ENCODE peak calls at places on chromosome 20, in four cellular contexts. R, L, D and Z are unnamed samples. For H3K4me1, the result is how much of the 10 kb centered on the place peaks cover.

GRCh38 chr20:22453244-22454080 is 130.9 kb downstream of the FOXA2 start:
- DNase-seq in R (no peak), L (no peak), D (no peak), Z (no peak)

GRCh38 chr20:50645253-50646068 is 45.9 kb downstream of the RIPOR3 start:
- DNase-seq in L (peak), D (peak), R (no peak), Z (peak)

GRCh38 chr20:24668384-24668702 is 198.9 kb downstream of the SYNDIG1 start:
- DNase-seq in D (no peak), R (no peak), L (no peak), Z (no peak)

GRCh38 chr20:50574586-50574985 is 64.4 kb downstream of the PTPN1 start:
- DNase-seq in R (no peak), D (no peak), L (no peak), Z (no peak)

GRCh38 chr20:39968495-39968894 is 720.5 kb downstream of the MAFB start:
- DNase-seq in R (no peak), D (no peak), L (no peak), Z (no peak)

GRCh38 chr20:64116016-64116415 is 8.7 kb upstream of the NPBWR2 start:
- DNase-seq in R (no peak), L (no peak), D (no peak), Z (peak)

GRCh38 chr20:44959082-44959895 is 908 bp downstream of the TOMM34 start:
- DNase-seq in D (no peak), L (peak), R (no peak), Z (no peak)

GRCh38 chr20:13755809-13756208 is 28.9 kb downstream of the ESF1 start:
- DNase-seq in R (no peak), L (no peak), D (no peak), Z (no peak)

GRCh38 chr20:51697119-51697826 is 70.9 kb downstream of the ATP9A start:
- DNase-seq in D (no peak), R (no peak), L (peak), Z (no peak)

GRCh38 chr20:35269055-35269781 is 8.7 kb downstream of the MMP24OS start:
- DNase-seq in L (peak), R (no peak), D (peak), Z (peak)

GRCh38 chr20:14142171-14142570 is 146.9 kb downstream of the MACROD2 start:
- DNase-seq in L (peak), D (peak), R (no peak), Z (no peak)

GRCh38 chr20:35329435-35330139 is 37.4 kb upstream of the FAM83C start:
- DNase-seq in R (no peak), D (no peak), L (peak), Z (no peak)

GRCh38 chr20:7974785-7975435 is 34.7 kb upstream of the HAO1 start:
- DNase-seq in D (no peak), R (no peak), L (no peak), Z (no peak)
- H3K4me1 ChIP-seq in D (under half), R (under half), L (under half), Z (under half)

DNA sequence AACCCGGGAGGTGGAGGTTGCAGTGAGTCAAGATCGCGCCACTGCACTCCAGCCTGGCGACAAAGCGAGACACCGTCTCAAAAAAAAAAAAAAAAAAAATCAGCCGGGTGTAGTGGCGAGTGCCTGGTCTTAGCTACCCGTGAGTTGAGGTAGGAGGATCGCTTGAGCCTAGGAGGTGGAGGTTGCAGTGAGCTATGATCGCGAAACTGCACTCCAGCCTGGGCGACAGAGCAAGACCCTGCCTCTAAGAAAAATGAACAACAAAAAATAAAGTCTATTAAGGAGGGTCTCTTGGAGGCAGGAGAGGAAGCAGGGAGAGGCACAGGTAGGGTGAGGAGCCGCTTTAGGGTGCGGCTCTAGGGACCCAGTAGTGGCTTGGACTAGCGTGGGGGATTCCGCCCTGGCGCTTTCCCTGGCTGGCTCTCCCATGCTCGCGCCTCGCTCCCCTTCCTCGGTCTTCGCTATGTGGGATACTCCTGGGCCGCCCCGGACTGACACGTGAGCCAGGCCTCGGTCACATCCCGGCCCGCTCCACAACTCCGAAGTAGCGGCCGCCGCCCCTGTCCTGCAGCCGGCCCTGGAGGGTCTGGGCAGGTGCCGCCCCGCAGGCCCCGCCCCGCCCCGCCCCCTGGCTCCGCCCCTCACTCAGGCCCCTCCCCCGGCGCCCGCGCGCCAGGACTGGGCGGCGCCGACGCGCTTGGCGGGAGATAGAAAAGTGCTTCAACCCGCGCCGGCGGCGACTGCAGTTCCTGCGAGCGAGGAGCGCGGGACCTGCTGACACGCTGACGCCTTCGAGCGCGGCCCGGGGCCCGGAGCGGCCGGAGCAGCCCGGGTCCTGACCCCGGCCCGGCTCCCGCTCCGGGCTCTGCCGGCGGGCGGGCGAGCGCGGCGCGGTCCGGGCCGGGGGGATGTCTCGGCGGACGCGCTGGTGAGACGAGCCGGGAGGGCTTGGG is at the start of gene MYBL2:
- DNase-seq in R (peak), D (peak), L (peak), Z (no peak)
- TF ChIP-seq POLR2A in R (no peak), D (no peak), L (no peak), Z (no peak)

DNA sequence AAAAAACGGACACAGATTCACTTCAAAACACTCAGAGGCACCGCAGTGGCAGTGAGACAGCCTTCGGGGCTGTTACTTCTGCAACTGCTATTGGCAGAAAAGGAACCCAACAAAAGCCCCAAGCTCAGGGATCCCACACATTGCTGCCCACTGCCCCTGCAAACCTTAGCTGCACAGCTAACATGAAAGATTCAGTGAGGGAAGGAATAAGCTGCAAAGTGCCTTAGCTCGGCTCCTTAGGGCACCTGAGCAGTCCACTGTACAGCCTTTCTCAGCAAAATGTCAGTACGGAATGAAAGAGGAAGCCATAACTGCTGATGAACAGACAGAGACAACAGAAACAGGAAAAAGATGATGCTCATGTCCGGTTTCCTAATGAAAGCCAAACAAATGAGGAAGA is 179.8 kb upstream of the SHLD1 start:
- DNase-seq in D (no peak), L (no peak), R (no peak), Z (no peak)
- H3K4me3 ChIP-seq in D (no peak), L (no peak), R (no peak), Z (no peak)

GRCh38 chr20:62875419-62876355 is 14.1 kb upstream of the TCFL5 start:
- DNase-seq in L (peak), R (no peak), D (peak), Z (peak)

GRCh38 chr20:62872184-62872862 is 10.7 kb upstream of the TCFL5 start:
- DNase-seq in L (no peak), D (no peak), R (no peak), Z (no peak)

GRCh38 chr20:62873280-62873679 is 11.7 kb upstream of the TCFL5 start:
- DNase-seq in R (no peak), L (no peak), D (no peak), Z (no peak)

GRCh38 chr20:62874745-62875344 is 13.2 kb upstream of the TCFL5 start:
- DNase-seq in D (no peak), L (no peak), R (no peak), Z (no peak)

GRCh38 chr20:62872863-62873261 is 11.2 kb upstream of the TCFL5 start:
- DNase-seq in R (no peak), L (no peak), D (no peak), Z (no peak)
- H3K4me1 ChIP-seq in R (under half), L (under half), D (under half), Z (under half)

GRCh38 chr20:4246428-4246827 is 231.1 kb upstream of the RNF24 start:
- DNase-seq in L (no peak), R (no peak), D (no peak), Z (no peak)
- TF ChIP-seq POLR2A in L (no peak), R (no peak), D (no peak), Z (no peak)

DNA sequence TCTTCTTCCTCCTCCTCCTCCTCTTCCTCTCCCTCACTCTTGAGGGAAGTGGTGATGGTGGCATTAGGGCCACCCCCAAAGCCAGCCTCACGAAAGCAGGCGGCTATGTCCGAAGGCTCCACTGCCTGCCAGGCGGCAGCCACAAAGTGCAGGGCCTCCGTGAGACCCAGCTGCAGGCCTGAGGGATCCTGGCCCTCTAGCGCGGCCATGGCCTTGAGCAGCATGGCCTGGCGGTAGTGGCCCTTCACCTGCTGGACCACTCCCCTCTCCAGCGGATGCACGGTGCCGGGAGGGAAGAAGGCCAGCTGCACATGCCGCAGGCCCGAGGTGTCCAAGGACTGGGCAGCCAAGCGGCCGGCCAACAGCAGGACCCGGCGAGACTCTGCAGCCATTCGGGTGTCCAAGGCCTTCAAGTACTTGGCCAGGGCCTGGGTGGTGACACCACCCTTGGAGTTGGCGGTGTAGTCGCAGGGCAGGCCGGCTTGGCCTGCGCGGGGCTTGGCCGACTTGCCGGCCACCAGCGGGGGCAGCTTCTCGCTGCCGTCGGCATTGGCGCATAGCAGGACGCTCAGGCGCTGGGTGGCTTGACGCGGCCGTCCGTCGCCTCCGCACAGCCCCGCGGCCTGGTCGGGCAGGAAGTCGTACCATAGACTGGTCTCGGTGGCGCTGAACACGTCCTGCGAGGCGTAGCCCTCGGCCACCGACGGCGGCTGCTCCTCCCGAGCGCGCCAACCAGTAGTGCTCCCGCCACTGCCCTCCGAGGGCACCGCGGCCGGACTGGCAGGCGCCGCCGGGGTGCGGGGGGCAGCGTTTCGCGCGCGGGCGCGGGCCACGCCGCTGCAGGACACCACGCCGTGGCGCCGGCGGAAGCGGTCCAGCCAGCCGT is 1.1 kb downstream of the CENPB start:
- DNase-seq in R (no peak), D (peak), L (no peak), Z (no peak)
- H3K4me3 ChIP-seq in R (peak), D (peak), L (peak), Z (peak)

GRCh38 chr20:59131541-59132285 is 31.9 kb upstream of the ZNF831 start:
- DNase-seq in R (no peak), L (no peak), D (no peak), Z (no peak)
- H3K4me1 ChIP-seq in R (under half), L (under half), D (under half), Z (under half)

DNA sequence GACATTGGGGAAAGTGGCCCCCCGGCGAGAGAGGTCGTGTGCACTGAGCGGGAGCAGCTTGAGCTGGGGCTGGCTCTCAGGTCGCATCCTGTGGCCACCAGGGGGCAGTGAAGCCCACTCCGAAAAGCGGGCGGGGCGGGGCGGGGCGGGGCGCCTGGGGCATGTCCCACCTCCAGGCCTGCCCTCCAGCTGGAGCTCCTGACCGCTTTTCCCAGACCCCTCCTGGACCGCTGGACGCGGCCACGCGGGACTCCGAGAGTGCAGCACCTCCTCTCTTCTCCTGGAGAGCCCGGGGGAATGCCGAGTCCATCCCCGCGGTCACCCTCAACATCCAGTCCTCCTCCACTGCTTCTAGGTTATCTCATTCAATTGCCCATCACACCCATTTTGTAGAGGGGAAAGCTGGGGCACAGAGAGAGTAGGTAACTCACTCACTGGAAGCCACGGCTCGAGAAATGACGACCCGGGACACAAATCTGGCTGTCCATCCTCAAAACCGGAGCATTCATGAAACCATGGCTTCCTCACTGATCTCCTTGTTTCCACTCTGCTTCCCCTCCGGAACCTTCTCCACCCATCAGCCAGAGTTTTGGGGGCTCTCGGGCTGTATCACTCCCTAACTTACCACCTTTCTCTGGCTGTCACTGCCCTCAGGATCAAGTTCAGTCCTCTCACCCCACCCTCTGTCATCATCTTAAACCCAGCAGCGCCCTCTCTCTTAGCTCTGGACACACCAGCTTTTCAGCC is 24.1 kb downstream of the COX4I2 start:
- DNase-seq in L (peak), R (no peak), D (peak), Z (peak)
- TF ChIP-seq POLR2A in L (no peak), R (no peak), D (no peak), Z (no peak)